ENCODE peak calls at places on chromosomes 3 and 15, in six cellular contexts. One of them, this sample, is unnamed. For H3K4me1, the result is how much of the 10 kb centered on the place peaks cover.

GRCh38 chr3:62604301-62604700 is 231.0 kb upstream of the FEZF2 start:
- DNase-seq in body of pancreas: no peak
- DNase-seq in pancreas: no peak
- DNase-seq in sigmoid colon: no peak
- DNase-seq in heart left ventricle: no peak
- DNase-seq in neural progenitor cell: no peak
- DNase-seq in this sample: no peak

GRCh38 chr3:170506556-170506955 is 79.3 kb downstream of the SLC7A14 start:
- DNase-seq in neural progenitor cell: no peak
- DNase-seq in body of pancreas: no peak
- DNase-seq in pancreas: no peak
- DNase-seq in sigmoid colon: no peak
- DNase-seq in heart left ventricle: no peak
- DNase-seq in this sample: no peak

GRCh38 chr3:196138464-196138863 is 56.6 kb upstream of the TFRC start:
- DNase-seq in sigmoid colon: no peak
- DNase-seq in body of pancreas: no peak
- DNase-seq in heart left ventricle: no peak
- DNase-seq in neural progenitor cell: no peak
- DNase-seq in pancreas: no peak
- DNase-seq in this sample: no peak

GRCh38 chr15:95086543-95087252 is 855.3 kb downstream of the MCTP2 start:
- DNase-seq in heart left ventricle: no peak
- DNase-seq in sigmoid colon: no peak
- DNase-seq in body of pancreas: no peak
- DNase-seq in neural progenitor cell: no peak
- DNase-seq in pancreas: no peak
- DNase-seq in this sample: no peak

GRCh38 chr3:167733961-167734497 is 663 bp downstream of the PDCD10 start:
- DNase-seq in neural progenitor cell: peak
- DNase-seq in body of pancreas: no peak
- DNase-seq in heart left ventricle: no peak
- DNase-seq in pancreas: no peak
- DNase-seq in sigmoid colon: no peak
- DNase-seq in this sample: no peak

GRCh38 chr15:99931703-99932603 is 198.7 kb upstream of the LYSMD4 start:
- DNase-seq in pancreas: no peak
- DNase-seq in heart left ventricle: no peak
- DNase-seq in neural progenitor cell: no peak
- DNase-seq in body of pancreas: no peak
- DNase-seq in sigmoid colon: no peak
- DNase-seq in this sample: no peak

GRCh38 chr3:181712505-181713299 is 977 bp downstream of the SOX2 start:
- DNase-seq in sigmoid colon: no peak
- DNase-seq in heart left ventricle: no peak
- DNase-seq in pancreas: no peak
- DNase-seq in body of pancreas: no peak
- DNase-seq in neural progenitor cell: peak
- DNase-seq in this sample: no peak

GRCh38 chr3:144162042-144162441 is 190.4 kb downstream of the DIPK2A start:
- DNase-seq in pancreas: peak
- DNase-seq in neural progenitor cell: no peak
- DNase-seq in heart left ventricle: no peak
- DNase-seq in body of pancreas: peak
- DNase-seq in sigmoid colon: no peak
- DNase-seq in this sample: no peak

DNA sequence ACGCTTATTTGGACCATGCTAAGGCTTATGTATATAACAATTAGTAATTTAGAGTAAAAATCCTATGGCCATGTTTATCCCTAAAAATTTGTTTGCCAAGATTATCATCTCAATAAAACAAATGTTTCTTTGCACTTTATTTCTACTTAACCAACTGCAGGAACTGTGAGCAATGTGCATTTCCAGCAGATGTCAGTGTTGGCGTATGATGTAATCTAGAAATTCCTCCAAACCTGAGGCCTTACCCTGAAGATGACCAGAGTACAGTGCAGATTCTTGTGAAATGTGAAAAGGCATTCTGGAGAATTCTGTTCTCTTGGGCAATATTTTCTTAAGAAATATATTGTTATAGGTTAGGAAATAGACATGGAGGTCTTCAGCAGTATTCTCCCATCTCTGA is 205.9 kb downstream of the MBNL1 start:
- DNase-seq in body of pancreas: peak
- DNase-seq in neural progenitor cell: peak
- DNase-seq in pancreas: no peak
- DNase-seq in sigmoid colon: no peak
- DNase-seq in heart left ventricle: peak
- DNase-seq in this sample: no peak
- TF ChIP-seq CTCF in body of pancreas: no peak
- TF ChIP-seq CTCF in neural progenitor cell: peak
- TF ChIP-seq CTCF in pancreas: no peak
- TF ChIP-seq CTCF in sigmoid colon: peak
- TF ChIP-seq CTCF in heart left ventricle: peak
- TF ChIP-seq CTCF in this sample: peak

DNA sequence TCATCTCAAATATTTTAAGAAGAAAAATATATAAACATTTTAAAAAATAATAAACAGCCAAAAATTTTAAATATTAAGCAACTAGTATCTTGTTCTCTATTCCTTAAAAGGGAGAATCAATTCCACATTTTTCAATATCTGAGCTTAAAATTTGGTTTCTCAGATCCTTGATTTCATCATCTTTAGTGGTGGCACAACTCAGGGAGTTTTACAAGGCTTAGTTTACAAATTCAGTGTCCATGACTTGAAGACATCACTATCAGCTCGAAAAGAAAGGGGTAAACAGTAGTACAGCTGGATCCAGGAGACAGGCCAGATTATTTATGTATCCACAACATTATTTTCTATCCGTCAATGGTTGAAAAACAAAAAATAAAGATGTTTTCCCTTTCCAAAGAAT is 11.6 kb downstream of the IGF2BP2 start:
- DNase-seq in sigmoid colon: no peak
- DNase-seq in body of pancreas: no peak
- DNase-seq in neural progenitor cell: no peak
- DNase-seq in heart left ventricle: no peak
- DNase-seq in pancreas: no peak
- DNase-seq in this sample: no peak
- H3K27ac ChIP-seq in sigmoid colon: no peak
- H3K27ac ChIP-seq in body of pancreas: no peak
- H3K27ac ChIP-seq in neural progenitor cell: no peak
- H3K27ac ChIP-seq in heart left ventricle: no peak
- H3K27ac ChIP-seq in pancreas: no peak
- H3K27ac ChIP-seq in this sample: no peak

GRCh38 chr15:45183511-45183910 is 4.3 kb downstream of the SHF start:
- DNase-seq in heart left ventricle: no peak
- DNase-seq in neural progenitor cell: no peak
- DNase-seq in body of pancreas: no peak
- DNase-seq in sigmoid colon: no peak
- DNase-seq in pancreas: no peak
- DNase-seq in this sample: no peak
- H3K4me1 ChIP-seq in heart left ventricle: under half
- H3K4me1 ChIP-seq in neural progenitor cell: under half
- H3K4me1 ChIP-seq in body of pancreas: under half
- H3K4me1 ChIP-seq in sigmoid colon: under half
- H3K4me1 ChIP-seq in pancreas: under half
- H3K4me1 ChIP-seq in this sample: under half

GRCh38 chr3:172673210-172673679 is 37.6 kb downstream of the NCEH1 start:
- DNase-seq in body of pancreas: peak
- DNase-seq in neural progenitor cell: peak
- DNase-seq in heart left ventricle: peak
- DNase-seq in sigmoid colon: peak
- DNase-seq in pancreas: no peak
- DNase-seq in this sample: peak

GRCh38 chr3:172679599-172679998 is 31.3 kb downstream of the NCEH1 start:
- DNase-seq in heart left ventricle: no peak
- DNase-seq in sigmoid colon: no peak
- DNase-seq in body of pancreas: no peak
- DNase-seq in neural progenitor cell: no peak
- DNase-seq in pancreas: no peak
- DNase-seq in this sample: no peak

GRCh38 chr3:172676208-172676920 is 34.5 kb downstream of the NCEH1 start:
- DNase-seq in neural progenitor cell: no peak
- DNase-seq in heart left ventricle: peak
- DNase-seq in sigmoid colon: no peak
- DNase-seq in pancreas: no peak
- DNase-seq in body of pancreas: no peak
- DNase-seq in this sample: peak

GRCh38 chr3:172678068-172678467 is 32.8 kb downstream of the NCEH1 start:
- DNase-seq in neural progenitor cell: no peak
- DNase-seq in body of pancreas: no peak
- DNase-seq in sigmoid colon: no peak
- DNase-seq in pancreas: no peak
- DNase-seq in heart left ventricle: no peak
- DNase-seq in this sample: no peak

GRCh38 chr3:172675371-172676193 is 35.3 kb downstream of the NCEH1 start:
- DNase-seq in pancreas: no peak
- DNase-seq in sigmoid colon: no peak
- DNase-seq in heart left ventricle: no peak
- DNase-seq in body of pancreas: no peak
- DNase-seq in neural progenitor cell: peak
- DNase-seq in this sample: no peak
- TF ChIP-seq CTCF in pancreas: peak
- TF ChIP-seq CTCF in sigmoid colon: peak
- TF ChIP-seq CTCF in heart left ventricle: peak
- TF ChIP-seq CTCF in body of pancreas: peak
- TF ChIP-seq CTCF in neural progenitor cell: peak
- TF ChIP-seq CTCF in this sample: peak

GRCh38 chr3:53531749-53532148 is 37.3 kb downstream of the CACNA1D start:
- DNase-seq in heart left ventricle: no peak
- DNase-seq in pancreas: no peak
- DNase-seq in neural progenitor cell: no peak
- DNase-seq in body of pancreas: no peak
- DNase-seq in sigmoid colon: no peak
- DNase-seq in this sample: no peak
- H3K27ac ChIP-seq in heart left ventricle: no peak
- H3K27ac ChIP-seq in pancreas: no peak
- H3K27ac ChIP-seq in neural progenitor cell: no peak
- H3K27ac ChIP-seq in body of pancreas: no peak
- H3K27ac ChIP-seq in sigmoid colon: no peak
- H3K27ac ChIP-seq in this sample: no peak

This sample was measured in heart right ventricle.